ENCODE peak calls at places on chromosomes 2 and 18, in nine cellular contexts. One of them, this sample, is unnamed.

GRCh38 chr18:78799382-78800089 is 180.1 kb upstream of the SALL3 start:
- DNase-seq in WTC11: no peak
- DNase-seq in endothelial cell: no peak
- DNase-seq in GM06990: no peak
- DNase-seq in Caco-2: no peak
- DNase-seq in Calu3: no peak
- DNase-seq in suprapubic skin: no peak
- DNase-seq in tibial nerve: no peak
- DNase-seq in endothelial cell of umbilical vein: no peak
- DNase-seq in this sample: no peak

GRCh38 chr2:215619989-215620388 is 184.1 kb upstream of the FN1 start:
- DNase-seq in tibial nerve: no peak
- DNase-seq in Calu3: peak; percentile 67
- DNase-seq in endothelial cell of umbilical vein: no peak
- DNase-seq in GM06990: no peak
- DNase-seq in suprapubic skin: no peak
- DNase-seq in Caco-2: peak; percentile 73
- DNase-seq in WTC11: no peak
- DNase-seq in endothelial cell: no peak
- DNase-seq in this sample: peak; percentile 71

GRCh38 chr2:148812306-148812705 is 62.7 kb upstream of the KIF5C start:
- DNase-seq in tibial nerve: no peak
- DNase-seq in endothelial cell: no peak
- DNase-seq in Calu3: no peak
- DNase-seq in GM06990: no peak
- DNase-seq in suprapubic skin: no peak
- DNase-seq in endothelial cell of umbilical vein: peak; percentile 67
- DNase-seq in WTC11: no peak
- DNase-seq in Caco-2: no peak
- DNase-seq in this sample: peak; percentile 94

GRCh38 chr2:36561223-36561944 is 36.6 kb downstream of the FEZ2 start:
- DNase-seq in Calu3: peak; percentile 64
- DNase-seq in endothelial cell: no peak
- DNase-seq in endothelial cell of umbilical vein: peak; percentile 98
- DNase-seq in tibial nerve: no peak
- DNase-seq in GM06990: no peak
- DNase-seq in Caco-2: peak; percentile 54
- DNase-seq in WTC11: no peak
- DNase-seq in suprapubic skin: no peak
- DNase-seq in this sample: peak; percentile 83

GRCh38 chr18:13288509-13289138 is 70.1 kb downstream of the LDLRAD4 start:
- DNase-seq in GM06990: peak; percentile 18
- DNase-seq in tibial nerve: no peak
- DNase-seq in WTC11: no peak
- DNase-seq in endothelial cell: no peak
- DNase-seq in endothelial cell of umbilical vein: no peak
- DNase-seq in Calu3: no peak
- DNase-seq in Caco-2: no peak
- DNase-seq in suprapubic skin: peak; percentile 37
- DNase-seq in this sample: no peak

GRCh38 chr2:237886702-237887481 is 27.5 kb downstream of the RAMP1 start:
- DNase-seq in endothelial cell: no peak
- DNase-seq in GM06990: no peak
- DNase-seq in endothelial cell of umbilical vein: no peak
- DNase-seq in suprapubic skin: no peak
- DNase-seq in Caco-2: no peak
- DNase-seq in tibial nerve: peak; percentile 42
- DNase-seq in Calu3: no peak
- DNase-seq in WTC11: no peak
- DNase-seq in this sample: no peak

GRCh38 chr2:63553049-63553448 is 35.2 kb downstream of the WDPCP start:
- DNase-seq in endothelial cell: no peak
- DNase-seq in GM06990: no peak
- DNase-seq in Caco-2: no peak
- DNase-seq in Calu3: no peak
- DNase-seq in suprapubic skin: no peak
- DNase-seq in tibial nerve: no peak
- DNase-seq in WTC11: no peak
- DNase-seq in endothelial cell of umbilical vein: peak; percentile 18
- DNase-seq in this sample: peak; percentile 8

GRCh38 chr2:39484620-39485495 is 47.8 kb upstream of the MAP4K3 start:
- DNase-seq in WTC11: no peak
- DNase-seq in endothelial cell: no peak
- DNase-seq in Calu3: no peak
- DNase-seq in endothelial cell of umbilical vein: no peak
- DNase-seq in GM06990: no peak
- DNase-seq in Caco-2: no peak
- DNase-seq in tibial nerve: no peak
- DNase-seq in suprapubic skin: no peak
- DNase-seq in this sample: no peak

GRCh38 chr2:121408641-121409040 is 122.0 kb upstream of the RNU4ATAC start:
- DNase-seq in suprapubic skin: no peak
- DNase-seq in Caco-2: no peak
- DNase-seq in Calu3: no peak
- DNase-seq in endothelial cell: no peak
- DNase-seq in WTC11: no peak
- DNase-seq in endothelial cell of umbilical vein: peak; percentile 29
- DNase-seq in tibial nerve: no peak
- DNase-seq in GM06990: no peak
- DNase-seq in this sample: no peak

GRCh38 chr2:8171608-8172007 is 510.2 kb upstream of the ID2 start:
- DNase-seq in endothelial cell of umbilical vein: peak; percentile 10
- DNase-seq in GM06990: no peak
- DNase-seq in endothelial cell: no peak
- DNase-seq in WTC11: no peak
- DNase-seq in Calu3: no peak
- DNase-seq in Caco-2: no peak
- DNase-seq in suprapubic skin: no peak
- DNase-seq in tibial nerve: no peak
- DNase-seq in this sample: no peak

GRCh38 chr2:231256494-231256893 is 58.1 kb downstream of the ARMC9 start:
- DNase-seq in Calu3: no peak
- DNase-seq in endothelial cell of umbilical vein: no peak
- DNase-seq in endothelial cell: no peak
- DNase-seq in tibial nerve: no peak
- DNase-seq in Caco-2: no peak
- DNase-seq in suprapubic skin: no peak
- DNase-seq in WTC11: no peak
- DNase-seq in GM06990: no peak
- DNase-seq in this sample: no peak

GRCh38 chr2:108912629-108912902 is 76.5 kb downstream of the EDAR start:
- DNase-seq in GM06990: no peak
- DNase-seq in WTC11: no peak
- DNase-seq in tibial nerve: no peak
- DNase-seq in endothelial cell of umbilical vein: no peak
- DNase-seq in suprapubic skin: no peak
- DNase-seq in Caco-2: no peak
- DNase-seq in endothelial cell: no peak
- DNase-seq in Calu3: no peak
- DNase-seq in this sample: no peak

GRCh38 chr2:113910110-113910717 is 20.3 kb downstream of the ACTR3 start:
- DNase-seq in tibial nerve: no peak
- DNase-seq in endothelial cell of umbilical vein: no peak
- DNase-seq in endothelial cell: no peak
- DNase-seq in Calu3: no peak
- DNase-seq in Caco-2: no peak
- DNase-seq in GM06990: no peak
- DNase-seq in WTC11: no peak
- DNase-seq in suprapubic skin: no peak
- DNase-seq in this sample: no peak

GRCh38 chr2:177721087-177721486 is 328.5 kb downstream of the AGPS start:
- DNase-seq in endothelial cell: no peak
- DNase-seq in Calu3: no peak
- DNase-seq in GM06990: no peak
- DNase-seq in Caco-2: no peak
- DNase-seq in WTC11: no peak
- DNase-seq in endothelial cell of umbilical vein: no peak
- DNase-seq in suprapubic skin: no peak
- DNase-seq in tibial nerve: no peak
- DNase-seq in this sample: no peak

GRCh38 chr2:5982217-5982910 is 290.2 kb downstream of the SOX11 start:
- DNase-seq in suprapubic skin: no peak
- DNase-seq in Calu3: no peak
- DNase-seq in Caco-2: no peak
- DNase-seq in endothelial cell of umbilical vein: no peak
- DNase-seq in endothelial cell: no peak
- DNase-seq in WTC11: no peak
- DNase-seq in tibial nerve: no peak
- DNase-seq in GM06990: no peak
- DNase-seq in this sample: no peak

GRCh38 chr2:204115288-204115687 is 178.7 kb downstream of the ICOS start:
- DNase-seq in GM06990: no peak
- DNase-seq in Caco-2: no peak
- DNase-seq in suprapubic skin: no peak
- DNase-seq in Calu3: no peak
- DNase-seq in tibial nerve: no peak
- DNase-seq in endothelial cell: no peak
- DNase-seq in WTC11: no peak
- DNase-seq in endothelial cell of umbilical vein: no peak
- DNase-seq in this sample: no peak

GRCh38 chr2:2271471-2271941 is 59.6 kb downstream of the MYT1L start:
- DNase-seq in Calu3: no peak
- DNase-seq in tibial nerve: no peak
- DNase-seq in GM06990: no peak
- DNase-seq in endothelial cell: peak; percentile 18
- DNase-seq in WTC11: no peak
- DNase-seq in Caco-2: no peak
- DNase-seq in endothelial cell of umbilical vein: no peak
- DNase-seq in suprapubic skin: no peak
- DNase-seq in this sample: peak; percentile 12

GRCh38 chr18:35122586-35123224 is 81.5 kb downstream of the MAPRE2 start:
- DNase-seq in Caco-2: no peak
- DNase-seq in WTC11: peak; percentile 74
- DNase-seq in tibial nerve: no peak
- DNase-seq in Calu3: no peak
- DNase-seq in endothelial cell of umbilical vein: no peak
- DNase-seq in suprapubic skin: no peak
- DNase-seq in endothelial cell: peak; percentile 62
- DNase-seq in GM06990: no peak
- DNase-seq in this sample: peak; percentile 7
- TF ChIP-seq CTCF in Caco-2: no peak
- TF ChIP-seq CTCF in WTC11: no peak
- TF ChIP-seq CTCF in tibial nerve: peak; percentile 18
- TF ChIP-seq CTCF in Calu3: no peak
- TF ChIP-seq CTCF in endothelial cell of umbilical vein: no peak
- TF ChIP-seq CTCF in suprapubic skin: no peak
- TF ChIP-seq CTCF in endothelial cell: no peak
- TF ChIP-seq CTCF in GM06990: peak; percentile 27
- TF ChIP-seq CTCF in this sample: no peak

GRCh38 chr2:45484965-45485364 is 126.1 kb downstream of the SRBD1 start:
- DNase-seq in WTC11: no peak
- DNase-seq in endothelial cell of umbilical vein: no peak
- DNase-seq in GM06990: no peak
- DNase-seq in Calu3: no peak
- DNase-seq in suprapubic skin: no peak
- DNase-seq in tibial nerve: no peak
- DNase-seq in Caco-2: no peak
- DNase-seq in endothelial cell: no peak
- DNase-seq in this sample: no peak

GRCh38 chr2:45483997-45484396 is 127.1 kb downstream of the SRBD1 start:
- DNase-seq in WTC11: no peak
- DNase-seq in suprapubic skin: no peak
- DNase-seq in tibial nerve: no peak
- DNase-seq in GM06990: no peak
- DNase-seq in endothelial cell of umbilical vein: no peak
- DNase-seq in Calu3: peak; percentile 2
- DNase-seq in Caco-2: no peak
- DNase-seq in endothelial cell: no peak
- DNase-seq in this sample: peak; percentile 13
- TF ChIP-seq CTCF in WTC11: no peak
- TF ChIP-seq CTCF in suprapubic skin: no peak
- TF ChIP-seq CTCF in tibial nerve: no peak
- TF ChIP-seq CTCF in GM06990: peak; percentile 20
- TF ChIP-seq CTCF in endothelial cell of umbilical vein: peak; percentile 7
- TF ChIP-seq CTCF in Calu3: peak; percentile 20
- TF ChIP-seq CTCF in Caco-2: peak; percentile 23
- TF ChIP-seq CTCF in endothelial cell: peak; percentile 49
- TF ChIP-seq CTCF in this sample: peak; percentile 11

DNA sequence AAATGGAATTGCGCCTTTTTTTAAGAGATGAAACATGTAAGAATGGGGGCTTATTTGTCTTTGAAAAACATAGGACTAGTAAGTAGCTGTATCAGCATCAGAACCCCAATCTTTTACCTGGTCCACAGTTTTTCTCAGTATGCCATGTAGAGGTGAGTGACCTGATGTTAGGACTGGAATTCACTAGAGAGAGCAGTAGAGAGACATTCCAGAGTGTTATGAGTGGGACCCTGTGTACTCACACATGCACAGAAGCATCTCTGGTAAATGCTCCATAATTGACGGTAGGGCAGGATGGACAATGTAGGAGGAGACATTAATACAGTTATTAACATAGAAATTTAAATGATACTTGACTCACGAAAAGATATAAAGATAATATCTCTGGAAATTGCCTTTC is 1.4 kb upstream of the GALNT13 start:
- DNase-seq in Calu3: no peak
- DNase-seq in GM06990: no peak
- DNase-seq in tibial nerve: no peak
- DNase-seq in endothelial cell of umbilical vein: no peak
- DNase-seq in WTC11: no peak
- DNase-seq in endothelial cell: no peak
- DNase-seq in Caco-2: no peak
- DNase-seq in suprapubic skin: no peak
- DNase-seq in this sample: peak; percentile 23
- TF ChIP-seq CTCF in Calu3: no peak
- TF ChIP-seq CTCF in GM06990: no peak
- TF ChIP-seq CTCF in tibial nerve: no peak
- TF ChIP-seq CTCF in endothelial cell of umbilical vein: no peak
- TF ChIP-seq CTCF in WTC11: no peak
- TF ChIP-seq CTCF in endothelial cell: no peak
- TF ChIP-seq CTCF in Caco-2: no peak
- TF ChIP-seq CTCF in suprapubic skin: no peak
- TF ChIP-seq CTCF in this sample: no peak

GRCh38 chr2:225270053-225270452 is 129.5 kb upstream of the NYAP2 start:
- DNase-seq in Calu3: no peak
- DNase-seq in WTC11: no peak
- DNase-seq in GM06990: no peak
- DNase-seq in endothelial cell: no peak
- DNase-seq in Caco-2: no peak
- DNase-seq in tibial nerve: no peak
- DNase-seq in suprapubic skin: no peak
- DNase-seq in endothelial cell of umbilical vein: no peak
- DNase-seq in this sample: no peak

GRCh38 chr2:225274751-225275150 is 124.8 kb upstream of the NYAP2 start:
- DNase-seq in endothelial cell: no peak
- DNase-seq in tibial nerve: no peak
- DNase-seq in endothelial cell of umbilical vein: no peak
- DNase-seq in WTC11: no peak
- DNase-seq in GM06990: peak; percentile 10
- DNase-seq in Caco-2: no peak
- DNase-seq in Calu3: peak; percentile 27
- DNase-seq in suprapubic skin: no peak
- DNase-seq in this sample: peak; percentile 91

GRCh38 chr2:225275443-225275842 is 124.1 kb upstream of the NYAP2 start:
- DNase-seq in endothelial cell: no peak
- DNase-seq in WTC11: no peak
- DNase-seq in tibial nerve: no peak
- DNase-seq in endothelial cell of umbilical vein: no peak
- DNase-seq in Calu3: no peak
- DNase-seq in suprapubic skin: no peak
- DNase-seq in Caco-2: no peak
- DNase-seq in GM06990: no peak
- DNase-seq in this sample: no peak

GRCh38 chr2:225272173-225272572 is 127.3 kb upstream of the NYAP2 start:
- DNase-seq in tibial nerve: no peak
- DNase-seq in Caco-2: no peak
- DNase-seq in endothelial cell: no peak
- DNase-seq in endothelial cell of umbilical vein: no peak
- DNase-seq in WTC11: no peak
- DNase-seq in suprapubic skin: no peak
- DNase-seq in GM06990: no peak
- DNase-seq in Calu3: peak; percentile 38
- DNase-seq in this sample: peak; percentile 94

GRCh38 chr2:225270861-225271260 is 128.6 kb upstream of the NYAP2 start:
- DNase-seq in WTC11: no peak
- DNase-seq in endothelial cell of umbilical vein: no peak
- DNase-seq in endothelial cell: no peak
- DNase-seq in Calu3: peak; percentile 53
- DNase-seq in GM06990: peak; percentile 49
- DNase-seq in tibial nerve: peak; percentile 21
- DNase-seq in suprapubic skin: no peak
- DNase-seq in Caco-2: no peak
- DNase-seq in this sample: peak; percentile 94
- TF ChIP-seq CTCF in WTC11: no peak
- TF ChIP-seq CTCF in endothelial cell of umbilical vein: no peak
- TF ChIP-seq CTCF in endothelial cell: no peak
- TF ChIP-seq CTCF in Calu3: no peak
- TF ChIP-seq CTCF in GM06990: no peak
- TF ChIP-seq CTCF in tibial nerve: no peak
- TF ChIP-seq CTCF in suprapubic skin: no peak
- TF ChIP-seq CTCF in Caco-2: no peak
- TF ChIP-seq CTCF in this sample: peak; percentile 5